ENCODE peak calls at places on chromosomes 11 and 22, in eight cellular contexts. M is body of pancreas; E is ovary; Y is endothelial cell of umbilical vein; N is cardiac muscle cell; I is IMR-90; O is CD8-positive, alpha-beta T cell; F is SJSA1. J is an unnamed sample. For H3K4me1, the result is how much of the 10 kb centered on the place peaks cover.

GRCh38 chr11:100687630-100688395 is 725 bp downstream of the ARHGAP42 start:
- DNase-seq in M (peak), E (peak), Y (peak), N (peak), I (peak), O (no peak), F (peak), J (peak)

GRCh38 chr11:111549196-111549868 is 8.8 kb downstream of the LAYN start:
- DNase-seq in M (no peak), E (no peak), Y (no peak), N (no peak), I (no peak), O (no peak), F (no peak), J (no peak)

GRCh38 chr22:39010946-39011625 is 3.0 kb upstream of the APOBEC3C start:
- DNase-seq in M (no peak), E (no peak), Y (no peak), N (no peak), I (no peak), O (no peak), F (no peak), J (no peak)

GRCh38 chr22:25193548-25193947 is 6.1 kb upstream of the CRYBB3 start:
- DNase-seq in M (no peak), E (no peak), Y (no peak), N (peak), I (no peak), O (no peak), F (no peak), J (no peak)

GRCh38 chr11:92149996-92150395 is 74.6 kb upstream of the FAT3 start:
- DNase-seq in M (no peak), E (no peak), Y (no peak), N (peak), I (peak), O (no peak), F (peak), J (peak)

GRCh38 chr11:1768141-1768469 is 4.4 kb upstream of the CTSD start:
- DNase-seq in M (no peak), E (no peak), Y (no peak), N (no peak), I (no peak), O (no peak), F (no peak), J (no peak)

GRCh38 chr11:110447897-110448522 is 18.3 kb downstream of the FDX1 start:
- DNase-seq in M (no peak), E (no peak), Y (peak), N (no peak), I (no peak), O (no peak), F (no peak), J (peak)

GRCh38 chr22:17366830-17367229 is 2.4 kb upstream of the CECR2 start:
- DNase-seq in M (no peak), E (peak), Y (no peak), N (peak), I (no peak), O (no peak), F (no peak), J (peak)

GRCh38 chr11:132200303-132200936 is 830.0 kb downstream of the NTM start:
- DNase-seq in M (no peak), E (no peak), Y (no peak), N (no peak), I (no peak), O (no peak), F (no peak), J (no peak)

GRCh38 chr22:35357883-35358621 is 22.8 kb upstream of the HMOX1 start:
- DNase-seq in M (no peak), E (no peak), Y (no peak), N (no peak), I (peak), O (no peak), F (no peak), J (peak)

GRCh38 chr11:2586091-2586792 is 113.6 kb downstream of the KCNQ1OT1 start:
- DNase-seq in M (peak), E (peak), Y (no peak), N (no peak), I (no peak), O (no peak), F (no peak), J (no peak)

GRCh38 chr11:120539681-120540369 is 28.3 kb downstream of the GRIK4 start:
- DNase-seq in M (peak), E (no peak), Y (no peak), N (peak), I (peak), O (no peak), F (no peak), J (peak)

GRCh38 chr22:43177479-43177878 is 9.5 kb downstream of the TTLL12 start:
- DNase-seq in M (no peak), E (no peak), Y (no peak), N (no peak), I (no peak), O (no peak), F (no peak), J (no peak)

GRCh38 chr11:17604913-17605230 is 57.8 kb downstream of the OTOG start:
- DNase-seq in M (no peak), E (no peak), Y (no peak), N (no peak), I (no peak), O (no peak), F (no peak), J (no peak)

GRCh38 chr22:38707346-38707745 is 1.6 kb downstream of the GTPBP1 start:
- DNase-seq in M (no peak), E (no peak), Y (peak), N (peak), I (peak), O (no peak), F (no peak), J (peak)

GRCh38 chr11:34139346-34139745 is 33.9 kb downstream of the NAT10 start:
- DNase-seq in M (no peak), E (no peak), Y (no peak), N (no peak), I (no peak), O (no peak), F (no peak), J (no peak)

GRCh38 chr11:26283852-26284421 is 48.0 kb upstream of the ANO3 start:
- DNase-seq in M (no peak), E (no peak), Y (no peak), N (no peak), I (no peak), O (no peak), F (no peak), J (no peak)

GRCh38 chr11:12529041-12529440 is 145.2 kb upstream of the TEAD1 start:
- DNase-seq in M (no peak), E (no peak), Y (no peak), N (peak), I (no peak), O (no peak), F (no peak), J (peak)

GRCh38 chr11:86799680-86800075 is 664 bp upstream of the PRSS23 start:
- DNase-seq in M (peak), E (peak), Y (peak), N (no peak), I (no peak), O (no peak), F (peak), J (no peak)

GRCh38 chr22:46370584-46371373 is 35.3 kb downstream of the TRMU start:
- DNase-seq in M (no peak), E (no peak), Y (no peak), N (no peak), I (no peak), O (peak), F (no peak), J (no peak)

GRCh38 chr11:35764414-35764813 is 101.8 kb downstream of the TRIM44 start:
- DNase-seq in M (no peak), E (no peak), Y (no peak), N (no peak), I (no peak), O (no peak), F (no peak), J (no peak)

GRCh38 chr11:94751806-94752205 is 16.4 kb upstream of the AMOTL1 start:
- DNase-seq in M (no peak), E (no peak), Y (no peak), N (no peak), I (no peak), O (no peak), F (no peak), J (peak)

GRCh38 chr22:43277987-43278601 is 65.1 kb downstream of the SCUBE1 start:
- DNase-seq in M (no peak), E (no peak), Y (no peak), N (no peak), I (no peak), O (no peak), F (no peak), J (no peak)

GRCh38 chr11:66344550-66345315 is at the start of gene BRMS1:
- DNase-seq in M (peak), E (peak), Y (peak), N (peak), I (peak), O (peak), F (peak), J (peak)

GRCh38 chr11:34243620-34244493 is 114.0 kb downstream of the ABTB2 start:
- DNase-seq in M (peak), E (no peak), Y (no peak), N (peak), I (peak), O (no peak), F (peak), J (peak)

GRCh38 chr11:120500414-120500936 is 11.1 kb upstream of the GRIK4 start:
- DNase-seq in M (no peak), E (no peak), Y (peak), N (no peak), I (no peak), O (no peak), F (no peak), J (peak)

GRCh38 chr11:88280673-88281316 is 56.7 kb downstream of the CTSC start:
- DNase-seq in M (peak), E (no peak), Y (peak), N (peak), I (no peak), O (no peak), F (no peak), J (peak)

GRCh38 chr11:23079382-23079813 is 219.1 kb upstream of the CCDC179 start:
- DNase-seq in M (no peak), E (no peak), Y (no peak), N (no peak), I (peak), O (no peak), F (peak), J (peak)

GRCh38 chr22:21938071-21938822 is 14.4 kb downstream of the PPM1F start:
- DNase-seq in M (peak), E (peak), Y (peak), N (peak), I (peak), O (peak), F (peak), J (peak)

GRCh38 chr22:39204216-39204615 is 40.6 kb downstream of the PDGFB start:
- DNase-seq in M (no peak), E (no peak), Y (no peak), N (no peak), I (no peak), O (no peak), F (no peak), J (no peak)

GRCh38 chr22:20198527-20199319 is 47.9 kb upstream of the CCDC188 start:
- DNase-seq in M (no peak), E (no peak), Y (no peak), N (no peak), I (no peak), O (no peak), F (no peak), J (no peak)

GRCh38 chr22:49954354-49954753 is 6.2 kb upstream of the PIM3 start:
- DNase-seq in M (peak), E (peak), Y (no peak), N (no peak), I (no peak), O (no peak), F (no peak), J (no peak)

GRCh38 chr11:6681949-6682348 is 1.2 kb downstream of the MRPL17 start:
- DNase-seq in M (no peak), E (no peak), Y (no peak), N (peak), I (peak), O (no peak), F (no peak), J (peak)

GRCh38 chr11:8090756-8091155 is 9.7 kb downstream of the TUB start:
- DNase-seq in M (no peak), E (peak), Y (peak), N (peak), I (no peak), O (no peak), F (no peak), J (peak)

GRCh38 chr22:35997438-35997837 is 31.2 kb downstream of the RBFOX2 start:
- DNase-seq in M (no peak), E (no peak), Y (peak), N (peak), I (peak), O (no peak), F (no peak), J (peak)

GRCh38 chr11:2651054-2651617 is 48.7 kb downstream of the KCNQ1OT1 start:
- DNase-seq in M (no peak), E (no peak), Y (no peak), N (no peak), I (no peak), O (no peak), F (no peak), J (no peak)

DNA sequence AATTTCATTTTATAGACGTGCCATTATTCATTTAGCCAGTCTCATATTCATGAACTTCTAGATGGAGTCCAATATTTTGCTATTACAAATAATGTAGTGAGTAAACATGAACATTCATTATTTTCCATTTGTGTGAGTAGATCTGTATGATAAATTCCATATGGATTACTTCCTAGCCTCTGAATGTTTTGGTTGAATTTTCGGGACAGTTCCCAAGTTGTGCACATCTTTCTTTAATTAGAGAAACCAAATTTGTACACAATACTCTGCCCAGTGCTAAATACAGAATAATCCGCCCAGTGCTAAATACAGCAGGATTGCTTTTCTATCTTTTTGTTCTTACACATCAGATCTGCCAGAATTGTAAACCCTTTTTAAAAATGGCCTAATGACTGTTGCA is 17.1 kb upstream of the APLP2 start:
- DNase-seq in M (no peak), E (no peak), Y (no peak), N (no peak), I (no peak), O (no peak), F (no peak), J (no peak)
- H3K4me1 ChIP-seq in M (under half), E (under half), Y (under half), N (under half), I (under half), O (under half), F (under half), J (under half)

GRCh38 chr11:10584071-10584501 is 15.6 kb upstream of the LYVE1 start:
- DNase-seq in M (no peak), E (peak), Y (peak), N (peak), I (peak), O (no peak), F (peak), J (peak)
- H3K4me1 ChIP-seq in M (under half), E (under half), Y (under half), N (under half), I (under half), O (under half), F (under half), J (under half)

GRCh38 chr11:62556102-62556871 is 9.7 kb upstream of the AHNAK start:
- DNase-seq in M (peak), E (peak), Y (peak), N (peak), I (peak), O (peak), F (peak), J (peak)

GRCh38 chr11:62553839-62554361 is 7.3 kb upstream of the AHNAK start:
- DNase-seq in M (no peak), E (no peak), Y (no peak), N (no peak), I (peak), O (no peak), F (peak), J (peak)

GRCh38 chr11:62555464-62556092 is 9.0 kb upstream of the AHNAK start:
- DNase-seq in M (no peak), E (no peak), Y (no peak), N (no peak), I (peak), O (peak), F (no peak), J (peak)

GRCh38 chr11:62552931-62553838 is 6.6 kb upstream of the AHNAK start:
- DNase-seq in M (peak), E (peak), Y (peak), N (peak), I (peak), O (peak), F (peak), J (peak)

GRCh38 chr11:62554377-62554776 is 7.8 kb upstream of the AHNAK start:
- DNase-seq in M (no peak), E (no peak), Y (no peak), N (no peak), I (no peak), O (no peak), F (no peak), J (no peak)
- H3K4me1 ChIP-seq in M (half or more), E (under half), Y (half or more), N (under half), I (under half), O (half or more), F (half or more), J (under half)

GRCh38 chr11:3880724-3881123 is 25.3 kb downstream of the STIM1 start:
- DNase-seq in M (no peak), E (no peak), Y (peak), N (no peak), I (peak), O (no peak), F (no peak), J (peak)
- H3K4me1 ChIP-seq in M (under half), E (under half), Y (under half), N (under half), I (under half), O (half or more), F (under half), J (under half)

GRCh38 chr11:96317576-96317975 is 25.4 kb downstream of the MAML2 start:
- DNase-seq in M (no peak), E (no peak), Y (no peak), N (no peak), I (no peak), O (no peak), F (no peak), J (no peak)
- H3K4me1 ChIP-seq in M (under half), E (under half), Y (under half), N (under half), I (under half), O (half or more), F (half or more), J (under half)

GRCh38 chr11:128576555-128576954 is 10.8 kb downstream of the ETS1 start:
- DNase-seq in M (no peak), E (no peak), Y (peak), N (no peak), I (no peak), O (no peak), F (no peak), J (no peak)
- H3K4me1 ChIP-seq in M (under half), E (under half), Y (under half), N (under half), I (under half), O (under half), F (under half), J (under half)

GRCh38 chr11:63871962-63872832 is 33.3 kb downstream of the MARK2 start:
- DNase-seq in M (peak), E (peak), Y (peak), N (peak), I (peak), O (peak), F (peak), J (peak)
- H3K4me1 ChIP-seq in M (half or more), E (under half), Y (under half), N (under half), I (under half), O (half or more), F (under half), J (under half)

J was measured in fibroblast of lung.